ENCODE peak calls at places on chromosome 2, in seven cellular contexts. S is activated T-cell treated with anti-CD3 and anti-CD28 coated beads for 24 hours; E is stimulated activated CD8-positive, alpha-beta memory T cell treated with anti-CD3 and anti-CD28 coated beads, Interleukin-7, amount 100 ng/mL, for 4 hours; L is mucosa of gallbladder; K is lower leg skin; N is T-helper 9 cell; A is CD8-positive, alpha-beta T cell. T is an unnamed sample.

GRCh38 chr2:28381225-28382180 is 11.2 kb upstream of the FOSL2 start:
- DNase-seq in S (no peak), L (peak; percentile 82), K (no peak), A (no peak), N (no peak), E (no peak), T (no peak)

GRCh38 chr2:105118960-105119359 is 81.1 kb downstream of the MRPS9 start:
- DNase-seq in K (no peak), A (no peak), S (no peak), E (no peak), L (no peak), N (no peak), T (no peak)

GRCh38 chr2:135225781-135226180 is 173.7 kb downstream of the RAB3GAP1 start:
- DNase-seq in K (no peak), N (no peak), A (no peak), L (no peak), E (no peak), S (no peak), T (no peak)

GRCh38 chr2:72562451-72563153 is 263.2 kb downstream of the EXOC6B start:
- DNase-seq in L (no peak), A (no peak), K (no peak), N (no peak), E (no peak), S (no peak), T (peak; percentile 51)

GRCh38 chr2:85545780-85546240 is 6.8 kb downstream of the MAT2A start:
- DNase-seq in E (no peak), N (no peak), L (no peak), K (peak; percentile 75), S (no peak), A (no peak), T (no peak)

GRCh38 chr2:234308814-234309195 is 188.1 kb downstream of the ARL4C start:
- DNase-seq in E (peak; percentile 68), L (peak; percentile 59), N (peak; percentile 43), K (peak; percentile 86), A (peak; percentile 37), S (peak; percentile 65), T (peak; percentile 95)

GRCh38 chr2:138516030-138516704 is 14.6 kb downstream of the SPOPL start:
- DNase-seq in L (no peak), K (no peak), E (no peak), N (no peak), S (no peak), A (no peak), T (peak; percentile 37)

GRCh38 chr2:216013080-216013909 is at the start of gene MREG:
- DNase-seq in L (peak; percentile 72), N (peak; percentile 83), K (peak; percentile 93), E (peak; percentile 69), S (peak; percentile 81), A (peak; percentile 66), T (peak; percentile 76)

GRCh38 chr2:48738806-48739205 is 16.7 kb downstream of the LHCGR start:
- DNase-seq in N (no peak), A (no peak), K (no peak), L (no peak), E (no peak), S (no peak), T (peak; percentile 96)

GRCh38 chr2:238120463-238121298 is 17.8 kb upstream of the KLHL30 start:
- DNase-seq in N (no peak), L (no peak), S (no peak), K (no peak), A (no peak), E (no peak), T (peak; percentile 37)

GRCh38 chr2:226077841-226078240 is 678.3 kb downstream of the NYAP2 start:
- DNase-seq in E (no peak), N (no peak), K (no peak), L (no peak), S (no peak), A (no peak), T (no peak)

GRCh38 chr2:53715568-53715967 is 52.0 kb upstream of the CHAC2 start:
- DNase-seq in S (no peak), K (no peak), A (no peak), E (no peak), L (no peak), N (no peak), T (peak; percentile 5)

GRCh38 chr2:159497256-159497655 is 119.1 kb downstream of the BAZ2B start:
- DNase-seq in S (no peak), A (no peak), N (no peak), K (no peak), L (no peak), E (no peak), T (peak; percentile 92)